ENCODE peak calls at places on chromosome 3, in ten cellular contexts. M, Y, P, D, N, S, F, O, C and V are unnamed samples.

GRCh38 chr3:47517937-47518336 is 4.4 kb upstream of the ELP6 start:
- DNase-seq in M (no peak), Y (no peak), P (no peak), D (no peak), N (no peak), S (no peak), F (no peak), O (no peak), C (no peak), V (no peak)

GRCh38 chr3:21466491-21466890 is 284.5 kb downstream of the ZNF385D start:
- DNase-seq in M (no peak), Y (no peak), P (no peak), D (no peak), N (peak; percentile 68), S (no peak), F (no peak), O (no peak), C (no peak), V (no peak)

GRCh38 chr3:4153771-4154170 is 149.4 kb upstream of the SETMAR start:
- DNase-seq in M (no peak), Y (no peak), P (no peak), D (no peak), N (no peak), S (no peak), F (no peak), O (no peak), C (no peak), V (no peak)

GRCh38 chr3:55013145-55013544 is 85.3 kb upstream of the LRTM1 start:
- DNase-seq in M (no peak), Y (no peak), P (peak; percentile 45), D (peak; percentile 15), N (peak; percentile 61), S (peak; percentile 26), F (no peak), O (no peak), C (peak; percentile 26), V (no peak)

GRCh38 chr3:192130534-192131132 is 596.7 kb downstream of the FGF12 start:
- DNase-seq in M (peak; percentile 67), Y (peak; percentile 21), P (peak; percentile 2), D (peak; percentile 43), N (peak; percentile 52), S (peak; percentile 58), F (no peak), O (peak; percentile 16), C (peak; percentile 56), V (peak; percentile 20)

GRCh38 chr3:197256836-197257444 is 41.5 kb downstream of the DLG1 start:
- DNase-seq in M (no peak), Y (no peak), P (peak; percentile 64), D (peak; percentile 46), N (peak; percentile 49), S (no peak), F (no peak), O (no peak), C (peak; percentile 52), V (no peak)

GRCh38 chr3:32440481-32441350 is 49.1 kb downstream of the CMTM7 start:
- DNase-seq in M (no peak), Y (no peak), P (no peak), D (no peak), N (peak; percentile 70), S (no peak), F (no peak), O (no peak), C (no peak), V (no peak)

GRCh38 chr3:11134794-11135193 is 19.5 kb upstream of the HRH1 start:
- DNase-seq in M (no peak), Y (no peak), P (peak; percentile 56), D (no peak), N (no peak), S (no peak), F (no peak), O (no peak), C (no peak), V (no peak)

GRCh38 chr3:185779461-185779860 is 45.4 kb downstream of the IGF2BP2 start:
- DNase-seq in M (peak; percentile 39), Y (no peak), P (no peak), D (no peak), N (no peak), S (peak; percentile 85), F (no peak), O (no peak), C (no peak), V (no peak)

GRCh38 chr3:185784317-185784716 is 40.5 kb downstream of the IGF2BP2 start:
- DNase-seq in M (peak; percentile 39), Y (no peak), P (no peak), D (no peak), N (no peak), S (no peak), F (no peak), O (no peak), C (no peak), V (no peak)

GRCh38 chr3:185778821-185779220 is 46.0 kb downstream of the IGF2BP2 start:
- DNase-seq in M (peak; percentile 37), Y (no peak), P (no peak), D (no peak), N (no peak), S (no peak), F (no peak), O (no peak), C (no peak), V (no peak)

GRCh38 chr3:185778069-185778468 is 46.8 kb downstream of the IGF2BP2 start:
- DNase-seq in M (peak; percentile 31), Y (no peak), P (no peak), D (no peak), N (no peak), S (no peak), F (no peak), O (no peak), C (no peak), V (no peak)

GRCh38 chr3:185781759-185782158 is 43.1 kb downstream of the IGF2BP2 start:
- DNase-seq in M (no peak), Y (no peak), P (peak; percentile 90), D (no peak), N (peak; percentile 89), S (no peak), F (no peak), O (no peak), C (no peak), V (no peak)
- H3K4me1 ChIP-seq in M (peaks cover 9% of the 10 kb centered on the region), Y (peaks cover 22% of the 10 kb centered on the region), P (peaks cover 21% of the 10 kb centered on the region), D (peaks cover 6% of the 10 kb centered on the region), N (peaks cover 9% of the 10 kb centered on the region), S (peaks cover 32% of the 10 kb centered on the region), F (no peaks in the 10 kb centered on the region), O (no peaks in the 10 kb centered on the region), C (peaks cover 30% of the 10 kb centered on the region), V (no peaks in the 10 kb centered on the region)

DNA sequence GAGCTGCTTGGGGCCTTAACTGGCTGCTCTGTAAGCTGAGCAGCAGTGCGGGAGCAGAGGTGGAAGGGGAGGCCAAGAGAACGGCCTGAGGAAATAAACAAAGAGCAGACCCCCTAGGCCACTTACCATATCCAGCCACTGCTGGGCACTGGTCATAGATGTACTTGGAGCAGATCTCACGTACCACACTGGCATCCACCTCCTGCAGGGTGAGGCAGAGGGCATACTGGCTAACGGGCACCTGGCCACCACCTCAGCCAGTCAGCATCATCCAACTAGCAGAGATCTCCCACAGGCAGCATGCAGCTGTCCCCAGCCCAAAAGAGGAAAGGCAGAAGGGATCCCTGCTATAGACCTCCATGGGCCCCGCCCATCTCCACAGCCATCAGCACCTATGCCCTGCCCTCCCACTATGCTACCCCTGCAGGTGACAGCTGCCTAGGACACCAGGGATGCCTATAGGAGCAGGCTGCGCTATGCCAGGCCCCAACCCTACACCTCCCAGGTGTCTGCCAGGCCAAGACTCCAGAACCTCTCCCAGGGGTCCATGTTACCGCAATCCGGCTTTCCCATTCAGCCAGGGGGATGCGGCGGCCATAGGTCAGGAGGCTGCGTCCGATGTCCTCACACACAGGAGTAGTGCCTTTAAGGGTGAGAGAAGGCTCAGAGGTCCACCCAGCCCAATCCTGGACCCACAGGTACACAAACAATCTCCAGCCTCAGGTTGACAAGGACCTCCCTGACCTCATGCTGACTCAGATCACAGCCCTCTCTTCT is 4.6 kb upstream of the COL7A1 start:
- DNase-seq in M (no peak), Y (no peak), P (no peak), D (no peak), N (no peak), S (no peak), F (no peak), O (no peak), C (no peak), V (no peak)
- H3K27ac ChIP-seq in M (no peak overlapping the region), Y (peak overlapping the region; percentile 95), P (peak overlapping the region; percentile 94), D (peak overlapping the region; percentile 100), N (peak overlapping the region; percentile 95), S (no peak overlapping the region), F (no peak overlapping the region), O (peak overlapping the region; percentile 94), C (no peak overlapping the region), V (peak overlapping the region; percentile 87)

GRCh38 chr3:127715541-127715940 is 42.8 kb downstream of the ABTB1 start:
- DNase-seq in M (no peak), Y (no peak), P (no peak), D (no peak), N (no peak), S (no peak), F (no peak), O (no peak), C (no peak), V (no peak)
- H3K4me1 ChIP-seq in M (peaks cover 3% of the 10 kb centered on the region), Y (peaks cover 99% of the 10 kb centered on the region), P (peaks cover under 1% of the 10 kb centered on the region), D (peaks cover 11% of the 10 kb centered on the region), N (no peaks in the 10 kb centered on the region), S (no peaks in the 10 kb centered on the region), F (peaks cover 46% of the 10 kb centered on the region), O (peaks cover 15% of the 10 kb centered on the region), C (peaks cover 18% of the 10 kb centered on the region), V (no peaks in the 10 kb centered on the region)

GRCh38 chr3:129018271-129018670 is 17.2 kb downstream of the EFCC1 start:
- DNase-seq in M (no peak), Y (no peak), P (no peak), D (no peak), N (no peak), S (no peak), F (no peak), O (no peak), C (no peak), V (no peak)

GRCh38 chr3:129015388-129016105 is 14.4 kb downstream of the EFCC1 start:
- DNase-seq in M (no peak), Y (peak; percentile 46), P (no peak), D (no peak), N (no peak), S (peak; percentile 37), F (peak; percentile 61), O (peak; percentile 45), C (no peak), V (peak; percentile 53)

GRCh38 chr3:129016366-129016724 is 15.2 kb downstream of the EFCC1 start:
- DNase-seq in M (no peak), Y (no peak), P (no peak), D (no peak), N (no peak), S (peak; percentile 25), F (peak; percentile 60), O (no peak), C (no peak), V (peak; percentile 75)

GRCh38 chr3:129017531-129017899 is 16.4 kb downstream of the EFCC1 start:
- DNase-seq in M (no peak), Y (no peak), P (no peak), D (no peak), N (no peak), S (peak; percentile 45), F (no peak), O (no peak), C (no peak), V (no peak)

DNA sequence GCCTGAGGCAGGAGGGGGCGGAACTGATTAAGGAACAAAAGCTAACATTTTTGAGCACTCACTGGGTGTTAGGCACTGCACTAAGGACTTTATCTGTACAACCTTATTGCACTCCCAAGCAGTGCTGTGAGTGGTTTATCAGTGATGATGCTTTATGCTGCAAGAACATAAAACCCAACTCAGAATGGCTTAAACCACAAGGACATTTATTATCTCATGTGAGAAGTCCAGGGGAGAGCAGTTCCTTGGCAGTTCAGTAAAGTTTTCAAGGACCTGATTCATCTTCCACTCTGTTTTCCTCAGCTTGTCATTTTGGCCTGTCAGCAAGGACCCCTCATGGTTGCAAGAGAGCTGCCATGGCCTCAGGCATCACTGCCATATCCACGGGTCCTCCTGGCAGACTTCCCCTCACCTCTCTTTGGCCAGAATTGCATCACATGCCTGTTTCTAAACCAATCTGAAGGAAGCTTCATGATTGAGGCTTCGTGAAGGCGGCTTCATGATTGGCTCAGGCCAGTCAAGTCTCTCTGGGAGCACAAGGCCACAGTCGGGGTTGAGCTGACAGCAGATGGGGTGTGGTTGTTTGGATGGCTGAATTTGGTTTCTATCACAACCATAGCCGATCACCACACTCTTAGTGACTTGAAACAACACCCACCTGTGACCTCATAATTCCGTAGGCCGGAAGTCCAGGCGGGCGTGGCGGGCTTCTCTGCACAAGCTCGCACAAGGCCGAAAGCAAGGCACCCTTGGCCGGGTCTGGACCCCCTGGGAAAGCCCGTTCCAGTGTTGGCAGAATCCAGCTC is 15.8 kb downstream of the EFCC1 start:
- DNase-seq in M (no peak), Y (peak; percentile 76), P (peak; percentile 37), D (no peak), N (peak; percentile 35), S (no peak), F (peak; percentile 70), O (peak; percentile 56), C (no peak), V (no peak)
- H3K27ac ChIP-seq in M (no peak overlapping the region), Y (peak overlapping the region; percentile 92), P (no peak overlapping the region), D (no peak overlapping the region), N (no peak overlapping the region), S (no peak overlapping the region), F (peak overlapping the region; percentile 84), O (peak overlapping the region; percentile 61), C (no peak overlapping the region), V (peak overlapping the region; percentile 68)